ENCODE peak calls at places on chromosome 1, in ten cellular contexts. One of them, this sample, is unnamed.
A peak's percentile ranks its signal among the peaks of the same experiment; 100 is the strongest.

GRCh38 chr1:168637350-168637991 is 61.1 kb downstream of the XCL1 start:
- DNase-seq in fibroblast of lung: no peak
- DNase-seq in AG10803: no peak
- DNase-seq in foreskin fibroblast: peak; percentile 42
- DNase-seq in IMR-90: peak; percentile 38
- DNase-seq in epithelial cell of esophagus: peak; percentile 67
- DNase-seq in astrocyte: no peak
- DNase-seq in heart left ventricle: no peak
- DNase-seq in left ventricle myocardium inferior: no peak
- DNase-seq in GM12864: peak; percentile 16
- DNase-seq in this sample: peak; percentile 38

GRCh38 chr1:46530791-46531409 is 20.5 kb downstream of the KNCN start:
- DNase-seq in fibroblast of lung: no peak
- DNase-seq in AG10803: no peak
- DNase-seq in foreskin fibroblast: no peak
- DNase-seq in IMR-90: no peak
- DNase-seq in epithelial cell of esophagus: peak; percentile 63
- DNase-seq in astrocyte: no peak
- DNase-seq in heart left ventricle: no peak
- DNase-seq in left ventricle myocardium inferior: no peak
- DNase-seq in GM12864: no peak
- DNase-seq in this sample: no peak

GRCh38 chr1:10860682-10861081 is 64.2 kb upstream of the CASZ1 start:
- DNase-seq in fibroblast of lung: no peak
- DNase-seq in AG10803: no peak
- DNase-seq in foreskin fibroblast: no peak
- DNase-seq in IMR-90: no peak
- DNase-seq in epithelial cell of esophagus: no peak
- DNase-seq in astrocyte: no peak
- DNase-seq in heart left ventricle: peak; percentile 60
- DNase-seq in left ventricle myocardium inferior: no peak
- DNase-seq in GM12864: no peak
- DNase-seq in this sample: no peak

GRCh38 chr1:31306278-31306677 is 9.4 kb downstream of the ZCCHC17 start:
- DNase-seq in fibroblast of lung: peak; percentile 93
- DNase-seq in AG10803: peak; percentile 95
- DNase-seq in foreskin fibroblast: peak; percentile 96
- DNase-seq in IMR-90: peak; percentile 99
- DNase-seq in epithelial cell of esophagus: peak; percentile 93
- DNase-seq in astrocyte: peak; percentile 92
- DNase-seq in heart left ventricle: no peak
- DNase-seq in left ventricle myocardium inferior: no peak
- DNase-seq in GM12864: no peak
- DNase-seq in this sample: peak; percentile 97

GRCh38 chr1:93447481-93448291 is at the start of gene FNBP1L:
- DNase-seq in fibroblast of lung: peak; percentile 75
- DNase-seq in AG10803: peak; percentile 39
- DNase-seq in foreskin fibroblast: peak; percentile 80
- DNase-seq in IMR-90: peak; percentile 52
- DNase-seq in epithelial cell of esophagus: peak; percentile 76
- DNase-seq in astrocyte: peak; percentile 51
- DNase-seq in heart left ventricle: peak; percentile 84
- DNase-seq in left ventricle myocardium inferior: peak; percentile 84
- DNase-seq in GM12864: no peak
- DNase-seq in this sample: peak; percentile 20

GRCh38 chr1:35112668-35113067 is 33.5 kb downstream of the ZMYM1 start:
- DNase-seq in fibroblast of lung: peak; percentile 2
- DNase-seq in AG10803: no peak
- DNase-seq in foreskin fibroblast: peak; percentile 14
- DNase-seq in IMR-90: peak; percentile 5
- DNase-seq in epithelial cell of esophagus: no peak
- DNase-seq in astrocyte: no peak
- DNase-seq in heart left ventricle: no peak
- DNase-seq in left ventricle myocardium inferior: no peak
- DNase-seq in GM12864: no peak
- DNase-seq in this sample: peak; percentile 22

GRCh38 chr1:244964112-244964971 is 100.0 kb upstream of the HNRNPU start:
- DNase-seq in fibroblast of lung: peak; percentile 90
- DNase-seq in AG10803: peak; percentile 82
- DNase-seq in foreskin fibroblast: peak; percentile 84
- DNase-seq in IMR-90: peak; percentile 90
- DNase-seq in epithelial cell of esophagus: no peak
- DNase-seq in astrocyte: peak; percentile 86
- DNase-seq in heart left ventricle: no peak
- DNase-seq in left ventricle myocardium inferior: no peak
- DNase-seq in GM12864: no peak
- DNase-seq in this sample: peak; percentile 89

GRCh38 chr1:9473032-9473792 is 66.1 kb upstream of the SLC25A33 start:
- DNase-seq in fibroblast of lung: peak; percentile 96
- DNase-seq in AG10803: peak; percentile 88
- DNase-seq in foreskin fibroblast: peak; percentile 97
- DNase-seq in IMR-90: peak; percentile 95
- DNase-seq in epithelial cell of esophagus: peak; percentile 97
- DNase-seq in astrocyte: peak; percentile 93
- DNase-seq in heart left ventricle: peak; percentile 81
- DNase-seq in left ventricle myocardium inferior: peak; percentile 72
- DNase-seq in GM12864: no peak
- DNase-seq in this sample: peak; percentile 96

GRCh38 chr1:65003316-65003664 is 36.9 kb upstream of the JAK1 start:
- DNase-seq in fibroblast of lung: no peak
- DNase-seq in AG10803: no peak
- DNase-seq in foreskin fibroblast: no peak
- DNase-seq in IMR-90: no peak
- DNase-seq in epithelial cell of esophagus: no peak
- DNase-seq in astrocyte: no peak
- DNase-seq in heart left ventricle: no peak
- DNase-seq in left ventricle myocardium inferior: no peak
- DNase-seq in GM12864: no peak
- DNase-seq in this sample: no peak

GRCh38 chr1:23537296-23537993 is 6.4 kb upstream of the E2F2 start:
- DNase-seq in fibroblast of lung: peak; percentile 31
- DNase-seq in AG10803: peak; percentile 80
- DNase-seq in foreskin fibroblast: peak; percentile 69
- DNase-seq in IMR-90: peak; percentile 68
- DNase-seq in epithelial cell of esophagus: no peak
- DNase-seq in astrocyte: no peak
- DNase-seq in heart left ventricle: no peak
- DNase-seq in left ventricle myocardium inferior: no peak
- DNase-seq in GM12864: no peak
- DNase-seq in this sample: peak; percentile 59

GRCh38 chr1:43358121-43358745 is 548 bp upstream of the CDC20 start:
- DNase-seq in fibroblast of lung: peak; percentile 52
- DNase-seq in AG10803: peak; percentile 32
- DNase-seq in foreskin fibroblast: peak; percentile 75
- DNase-seq in IMR-90: peak; percentile 37
- DNase-seq in epithelial cell of esophagus: peak; percentile 61
- DNase-seq in astrocyte: peak; percentile 41
- DNase-seq in heart left ventricle: no peak
- DNase-seq in left ventricle myocardium inferior: no peak
- DNase-seq in GM12864: peak; percentile 30
- DNase-seq in this sample: no peak

GRCh38 chr1:13541435-13542215 is 27.8 kb upstream of the LRRC38 start:
- DNase-seq in fibroblast of lung: no peak
- DNase-seq in AG10803: no peak
- DNase-seq in foreskin fibroblast: no peak
- DNase-seq in IMR-90: no peak
- DNase-seq in epithelial cell of esophagus: no peak
- DNase-seq in astrocyte: no peak
- DNase-seq in heart left ventricle: no peak
- DNase-seq in left ventricle myocardium inferior: no peak
- DNase-seq in GM12864: no peak
- DNase-seq in this sample: no peak

GRCh38 chr1:13543927-13544556 is 30.2 kb upstream of the LRRC38 start:
- DNase-seq in fibroblast of lung: peak; percentile 3
- DNase-seq in AG10803: peak; percentile 43
- DNase-seq in foreskin fibroblast: no peak
- DNase-seq in IMR-90: no peak
- DNase-seq in epithelial cell of esophagus: peak; percentile 35
- DNase-seq in astrocyte: peak; percentile 0
- DNase-seq in heart left ventricle: peak; percentile 71
- DNase-seq in left ventricle myocardium inferior: peak; percentile 60
- DNase-seq in GM12864: no peak
- DNase-seq in this sample: no peak

GRCh38 chr1:13540871-13541270 is 27.1 kb upstream of the LRRC38 start:
- DNase-seq in fibroblast of lung: no peak
- DNase-seq in AG10803: no peak
- DNase-seq in foreskin fibroblast: no peak
- DNase-seq in IMR-90: no peak
- DNase-seq in epithelial cell of esophagus: no peak
- DNase-seq in astrocyte: no peak
- DNase-seq in heart left ventricle: peak; percentile 62
- DNase-seq in left ventricle myocardium inferior: peak; percentile 62
- DNase-seq in GM12864: no peak
- DNase-seq in this sample: no peak

GRCh38 chr1:13546791-13547190 is 33.0 kb upstream of the LRRC38 start:
- DNase-seq in fibroblast of lung: no peak
- DNase-seq in AG10803: no peak
- DNase-seq in foreskin fibroblast: no peak
- DNase-seq in IMR-90: no peak
- DNase-seq in epithelial cell of esophagus: no peak
- DNase-seq in astrocyte: no peak
- DNase-seq in heart left ventricle: no peak
- DNase-seq in left ventricle myocardium inferior: no peak
- DNase-seq in GM12864: no peak
- DNase-seq in this sample: no peak

DNA sequence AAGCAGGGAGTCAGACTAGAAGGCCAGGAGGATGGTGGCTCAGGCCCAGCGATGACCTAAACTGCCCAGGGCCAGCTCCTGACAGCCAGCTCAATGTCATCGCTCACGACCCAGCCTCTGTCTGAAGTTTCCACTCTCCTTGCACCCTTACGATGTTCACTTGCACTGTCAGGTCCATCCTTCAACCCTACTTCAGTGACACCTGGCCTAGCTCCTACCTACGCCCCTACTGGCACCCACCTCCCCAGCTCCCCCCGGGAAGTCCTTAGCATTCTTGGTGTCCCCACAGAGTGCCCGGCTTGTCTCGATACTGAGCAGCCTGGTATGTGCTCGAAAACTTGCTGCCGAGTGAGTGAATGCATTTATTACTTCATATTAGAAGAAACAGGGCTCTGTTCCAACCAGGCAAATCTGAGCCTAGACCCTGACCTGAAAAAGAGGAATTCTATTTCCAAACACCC is 29.7 kb upstream of the LRRC38 start:
- DNase-seq in fibroblast of lung: no peak
- DNase-seq in AG10803: no peak
- DNase-seq in foreskin fibroblast: no peak
- DNase-seq in IMR-90: no peak
- DNase-seq in epithelial cell of esophagus: no peak
- DNase-seq in astrocyte: no peak
- DNase-seq in heart left ventricle: peak; percentile 74
- DNase-seq in left ventricle myocardium inferior: peak; percentile 69
- DNase-seq in GM12864: no peak
- DNase-seq in this sample: no peak
- H3K4me3 ChIP-seq in fibroblast of lung: no peak overlapping the region
- H3K4me3 ChIP-seq in AG10803: no peak overlapping the region
- H3K4me3 ChIP-seq in foreskin fibroblast: no peak overlapping the region
- H3K4me3 ChIP-seq in IMR-90: no peak overlapping the region
- H3K4me3 ChIP-seq in epithelial cell of esophagus: no peak overlapping the region
- H3K4me3 ChIP-seq in astrocyte: no peak overlapping the region
- H3K4me3 ChIP-seq in heart left ventricle: no peak overlapping the region
- H3K4me3 ChIP-seq in left ventricle myocardium inferior: peak overlapping the region; percentile 22
- H3K4me3 ChIP-seq in GM12864: no peak overlapping the region
- H3K4me3 ChIP-seq in this sample: no peak overlapping the region

GRCh38 chr1:201775380-201775779 is 53.6 kb upstream of the IPO9 start:
- DNase-seq in fibroblast of lung: no peak
- DNase-seq in AG10803: no peak
- DNase-seq in foreskin fibroblast: no peak
- DNase-seq in IMR-90: no peak
- DNase-seq in epithelial cell of esophagus: peak; percentile 16
- DNase-seq in astrocyte: no peak
- DNase-seq in heart left ventricle: no peak
- DNase-seq in left ventricle myocardium inferior: no peak
- DNase-seq in GM12864: no peak
- DNase-seq in this sample: peak; percentile 35
- TF ChIP-seq CTCF in fibroblast of lung: no peak
- TF ChIP-seq CTCF in AG10803: no peak
- TF ChIP-seq CTCF in foreskin fibroblast: no peak
- TF ChIP-seq CTCF in IMR-90: no peak
- TF ChIP-seq CTCF in epithelial cell of esophagus: no peak
- TF ChIP-seq CTCF in astrocyte: no peak
- TF ChIP-seq CTCF in heart left ventricle: no peak
- TF ChIP-seq CTCF in left ventricle myocardium inferior: no peak
- TF ChIP-seq CTCF in GM12864: no peak
- TF ChIP-seq CTCF in this sample: no peak

DNA sequence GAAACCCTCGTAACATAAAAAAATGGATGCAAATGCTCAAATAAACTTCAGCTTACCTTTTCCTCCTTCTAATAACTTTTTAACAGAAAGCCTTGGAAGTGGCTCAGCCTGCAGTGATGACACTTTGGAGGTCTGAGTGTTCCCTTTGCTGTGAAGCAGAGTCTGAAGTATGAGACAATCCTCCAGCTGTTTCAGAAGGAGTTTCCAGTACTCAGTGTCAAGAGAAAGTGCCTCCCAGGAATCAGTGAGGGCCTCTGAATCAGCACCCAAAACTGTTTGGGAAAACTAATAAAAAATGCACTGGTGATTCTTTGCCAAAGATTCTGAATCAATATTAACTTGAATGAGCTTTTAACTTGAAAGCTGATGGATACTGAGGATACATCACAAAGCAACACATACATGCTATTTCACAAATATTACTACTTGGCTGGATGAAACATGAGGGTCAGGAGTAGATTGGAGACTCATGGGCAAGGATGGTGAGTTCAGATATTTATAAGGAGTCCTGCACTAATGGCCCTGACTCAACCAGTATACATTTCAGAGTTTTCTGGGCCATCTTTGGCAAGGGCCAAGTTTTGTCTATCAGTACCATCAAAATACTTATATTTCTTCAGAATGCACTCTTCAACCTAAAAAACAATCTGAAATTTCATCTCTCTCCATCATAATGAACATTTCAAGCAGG is 77.0 kb downstream of the IARS2 start:
- DNase-seq in fibroblast of lung: no peak
- DNase-seq in AG10803: peak; percentile 20
- DNase-seq in foreskin fibroblast: no peak
- DNase-seq in IMR-90: peak; percentile 39
- DNase-seq in epithelial cell of esophagus: no peak
- DNase-seq in astrocyte: no peak
- DNase-seq in heart left ventricle: no peak
- DNase-seq in left ventricle myocardium inferior: no peak
- DNase-seq in GM12864: no peak
- DNase-seq in this sample: no peak
- H3K4me3 ChIP-seq in fibroblast of lung: no peak overlapping the region
- H3K4me3 ChIP-seq in AG10803: no peak overlapping the region
- H3K4me3 ChIP-seq in foreskin fibroblast: no peak overlapping the region
- H3K4me3 ChIP-seq in IMR-90: no peak overlapping the region
- H3K4me3 ChIP-seq in epithelial cell of esophagus: no peak overlapping the region
- H3K4me3 ChIP-seq in astrocyte: no peak overlapping the region
- H3K4me3 ChIP-seq in heart left ventricle: no peak overlapping the region
- H3K4me3 ChIP-seq in left ventricle myocardium inferior: no peak overlapping the region
- H3K4me3 ChIP-seq in GM12864: no peak overlapping the region
- H3K4me3 ChIP-seq in this sample: no peak overlapping the region

DNA sequence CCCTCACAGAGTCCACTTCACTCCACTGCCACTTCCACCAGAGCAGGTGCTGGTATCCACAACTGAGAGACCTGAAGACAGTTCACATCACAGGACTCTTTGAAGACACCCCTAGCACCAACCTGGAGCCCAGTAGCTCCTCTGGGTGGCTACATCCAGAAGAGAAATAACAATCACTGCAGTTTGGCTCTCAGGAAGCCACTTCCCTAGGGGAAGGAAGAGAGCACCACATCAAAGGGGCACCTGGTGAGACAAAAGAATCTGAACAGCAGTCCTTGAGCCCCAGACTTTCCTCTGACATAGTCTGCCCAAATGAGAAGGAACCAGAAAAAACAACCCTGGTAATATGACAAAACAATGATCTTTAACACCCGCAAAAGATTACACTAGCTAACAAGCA is 113.2 kb downstream of the TENT5C start:
- DNase-seq in fibroblast of lung: no peak
- DNase-seq in AG10803: no peak
- DNase-seq in foreskin fibroblast: no peak
- DNase-seq in IMR-90: no peak
- DNase-seq in epithelial cell of esophagus: no peak
- DNase-seq in astrocyte: no peak
- DNase-seq in heart left ventricle: no peak
- DNase-seq in left ventricle myocardium inferior: no peak
- DNase-seq in GM12864: no peak
- DNase-seq in this sample: no peak
- TF ChIP-seq CTCF in fibroblast of lung: no peak
- TF ChIP-seq CTCF in AG10803: no peak
- TF ChIP-seq CTCF in foreskin fibroblast: no peak
- TF ChIP-seq CTCF in IMR-90: no peak
- TF ChIP-seq CTCF in epithelial cell of esophagus: no peak
- TF ChIP-seq CTCF in astrocyte: no peak
- TF ChIP-seq CTCF in heart left ventricle: no peak
- TF ChIP-seq CTCF in left ventricle myocardium inferior: no peak
- TF ChIP-seq CTCF in GM12864: no peak
- TF ChIP-seq CTCF in this sample: no peak